ENCODE peak calls at places on chromosomes 16 and 17, in seven cellular contexts. P is gastrocnemius medialis, Q is progenitor cell of endocrine pancreas, I is A549, C is fibroblast of the aortic adventitia, Y is AG10803, K is pancreas. X is an unnamed sample.

GRCh38 chr17:38584350-38584925 is 21.3 kb downstream of the SRCIN1 start:
- DNase-seq in P (peak; percentile 10), Q (peak; percentile 59), I (peak; percentile 92), C (peak; percentile 55), Y (peak; percentile 54), K (peak; percentile 59), X (no peak)

GRCh38 chr16:30997887-30998711 is 12.3 kb downstream of the STX1B start:
- DNase-seq in P (no peak), Q (no peak), I (peak; percentile 89), C (peak; percentile 68), Y (peak; percentile 82), K (no peak), X (no peak)

GRCh38 chr17:57868007-57868774 is 18.3 kb upstream of the MRPS23 start:
- DNase-seq in P (peak; percentile 69), Q (no peak), I (peak; percentile 97), C (peak; percentile 94), Y (peak; percentile 93), K (peak; percentile 92), X (no peak)

GRCh38 chr17:43880420-43880991 is 26.8 kb downstream of the MPP2 start:
- DNase-seq in P (peak; percentile 64), Q (no peak), I (peak; percentile 94), C (no peak), Y (peak; percentile 3), K (peak; percentile 50), X (no peak)

GRCh38 chr17:27349540-27350021 is 55.7 kb downstream of the WSB1 start:
- DNase-seq in P (no peak), Q (no peak), I (no peak), C (no peak), Y (no peak), K (no peak), X (no peak)

GRCh38 chr16:25707982-25708583 is 16.3 kb downstream of the HS3ST4 start:
- DNase-seq in P (no peak), Q (no peak), I (no peak), C (peak; percentile 0), Y (no peak), K (peak; percentile 23), X (no peak)

GRCh38 chr16:53417011-53417410 is 17.3 kb upstream of the RBL2 start:
- DNase-seq in P (no peak), Q (no peak), I (no peak), C (peak; percentile 43), Y (peak; percentile 77), K (no peak), X (no peak)

GRCh38 chr16:57023541-57024249 is 34.3 kb downstream of the NLRC5 start:
- DNase-seq in P (no peak), Q (no peak), I (no peak), C (no peak), Y (no peak), K (no peak), X (no peak)

GRCh38 chr16:30903596-30903995 is 7.2 kb downstream of the CTF1 start:
- DNase-seq in P (peak; percentile 25), Q (no peak), I (no peak), C (peak; percentile 14), Y (peak; percentile 54), K (no peak), X (no peak)

GRCh38 chr16:63201851-63202250 is 1165.6 kb upstream of the CDH8 start:
- DNase-seq in P (no peak), Q (no peak), I (no peak), C (no peak), Y (no peak), K (no peak), X (no peak)

GRCh38 chr16:22659933-22660332 is 149.2 kb downstream of the NPIPB5 start:
- DNase-seq in P (no peak), Q (no peak), I (no peak), C (no peak), Y (peak; percentile 17), K (no peak), X (no peak)

GRCh38 chr17:81667754-81668153 is 1.2 kb downstream of the CCDC137 start:
- DNase-seq in P (no peak), Q (no peak), I (no peak), C (no peak), Y (no peak), K (no peak), X (no peak)

GRCh38 chr16:1491327-1491726 is 1.8 kb upstream of the TELO2 start:
- DNase-seq in P (no peak), Q (no peak), I (no peak), C (no peak), Y (no peak), K (no peak), X (no peak)
- TF ChIP-seq CTCF in P (no peak), Q (no peak), I (no peak), C (no peak), Y (no peak), K (no peak), X (no peak)

GRCh38 chr17:82933006-82933310 is 93.1 kb upstream of the ZNF750 start:
- DNase-seq in P (no peak), Q (no peak), I (no peak), C (no peak), Y (no peak), K (no peak), X (no peak)

GRCh38 chr17:82931696-82932060 is 91.9 kb upstream of the ZNF750 start:
- DNase-seq in P (peak; percentile 51), Q (no peak), I (no peak), C (peak; percentile 83), Y (peak; percentile 86), K (no peak), X (no peak)

GRCh38 chr17:82935944-82936767 is 96.3 kb upstream of the ZNF750 start:
- DNase-seq in P (peak; percentile 1), Q (no peak), I (no peak), C (no peak), Y (no peak), K (no peak), X (no peak)

GRCh38 chr17:82932146-82933005 is 92.6 kb upstream of the ZNF750 start:
- DNase-seq in P (no peak), Q (no peak), I (no peak), C (peak; percentile 38), Y (peak; percentile 44), K (no peak), X (no peak)

GRCh38 chr17:82933911-82934310 is 94.1 kb upstream of the ZNF750 start:
- DNase-seq in P (peak; percentile 1), Q (no peak), I (no peak), C (no peak), Y (no peak), K (no peak), X (no peak)
- TF ChIP-seq CTCF in P (peak; percentile 13), Q (peak; percentile 24), I (no peak), C (no peak), Y (no peak), K (no peak), X (no peak)

GRCh38 chr16:67246945-67247697 is at the start of gene FHOD1:
- DNase-seq in P (peak; percentile 98), Q (peak; percentile 92), I (peak; percentile 82), C (peak; percentile 92), Y (peak; percentile 92), K (peak; percentile 96), X (peak; percentile 98)
- TF ChIP-seq CTCF in P (peak; percentile 6), Q (no peak), I (no peak), C (no peak), Y (no peak), K (no peak), X (no peak)

GRCh38 chr16:70656712-70657263 is 10.4 kb downstream of the IL34 start:
- DNase-seq in P (no peak), Q (no peak), I (no peak), C (no peak), Y (no peak), K (no peak), X (no peak)
- TF ChIP-seq CTCF in P (no peak), Q (peak; percentile 14), I (no peak), C (no peak), Y (no peak), K (no peak), X (no peak)

GRCh38 chr16:50669741-50670140 is 11.4 kb downstream of the SNX20 start:
- DNase-seq in P (no peak), Q (no peak), I (no peak), C (no peak), Y (no peak), K (no peak), X (no peak)

GRCh38 chr16:50671644-50672260 is 9.4 kb downstream of the SNX20 start:
- DNase-seq in P (no peak), Q (no peak), I (no peak), C (peak; percentile 32), Y (no peak), K (no peak), X (no peak)

GRCh38 chr16:50668368-50669008 is 12.6 kb downstream of the SNX20 start:
- DNase-seq in P (no peak), Q (no peak), I (no peak), C (no peak), Y (no peak), K (no peak), X (no peak)

GRCh38 chr16:50667497-50668367 is 13.4 kb downstream of the SNX20 start:
- DNase-seq in P (no peak), Q (no peak), I (no peak), C (no peak), Y (no peak), K (no peak), X (no peak)

DNA sequence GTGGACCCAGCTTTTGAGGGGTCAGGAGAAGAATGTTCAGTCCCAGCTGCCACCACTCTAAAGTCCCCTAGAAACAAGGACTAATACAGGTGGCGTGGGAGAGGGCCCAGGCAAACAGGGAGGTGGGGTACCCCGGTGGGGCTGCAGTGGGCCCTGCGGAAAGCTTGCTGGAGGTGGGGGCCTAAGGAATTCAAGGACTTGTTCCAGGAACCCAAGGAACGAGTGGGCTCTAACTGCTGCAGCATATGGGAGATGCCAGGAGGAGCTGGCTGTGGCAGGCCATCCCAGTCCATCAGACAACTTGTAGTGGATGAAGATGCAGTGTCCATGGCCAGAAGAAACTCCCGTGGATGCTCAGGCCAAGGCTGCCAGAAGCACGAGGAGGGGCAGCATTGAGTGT is 10.6 kb downstream of the SNX20 start:
- DNase-seq in P (no peak), Q (no peak), I (no peak), C (no peak), Y (no peak), K (no peak), X (no peak)
- TF ChIP-seq CTCF in P (no peak), Q (no peak), I (no peak), C (no peak), Y (no peak), K (no peak), X (no peak)

DNA sequence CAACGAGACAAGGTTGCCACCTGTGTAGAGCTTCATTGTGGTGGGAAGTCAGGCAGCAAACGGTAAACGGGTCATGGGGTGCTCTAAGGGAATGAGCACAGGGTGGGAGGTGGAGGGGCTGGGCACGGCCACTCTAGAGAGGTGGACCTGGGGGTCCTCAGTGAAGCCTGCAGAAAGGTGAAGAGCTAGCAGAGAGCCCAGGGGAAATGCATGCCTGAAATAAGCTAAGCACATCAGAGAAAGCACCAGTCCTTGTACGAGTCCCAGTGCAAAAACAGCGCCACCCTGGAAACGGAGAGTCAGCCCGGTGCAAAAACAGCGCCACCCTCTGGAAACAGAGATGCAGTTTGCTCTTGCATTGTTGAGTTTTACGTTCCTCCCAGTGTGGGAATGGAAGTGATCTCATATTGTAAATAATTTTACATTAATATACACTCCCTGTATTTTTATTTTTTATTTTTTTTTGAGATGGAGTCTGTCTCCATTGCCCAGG is 65.0 kb downstream of the TBC1D16 start:
- DNase-seq in P (no peak), Q (no peak), I (no peak), C (peak; percentile 22), Y (no peak), K (no peak), X (no peak)
- TF ChIP-seq CTCF in P (no peak), Q (peak; percentile 72), I (peak; percentile 63), C (peak; percentile 26), Y (peak; percentile 28), K (no peak), X (peak; percentile 56)

X was measured in mesothelial cell of epicardium.